ENCODE peak calls at places on chromosomes 5 and 9, in nine cellular contexts. One of them, this sample, is unnamed.

GRCh38 chr5:132498152-132498551 is 7.6 kb upstream of the IRF1 start:
- DNase-seq in GM12892: no peak
- DNase-seq in hepatic stellate cell: no peak
- DNase-seq in activated CD4-positive, CD25-positive, alpha-beta regulatory T cell treated with anti-CD3 and anti-CD28 coated beads, Interleukin-2, amount 50 U/mL, for 16 hours: no peak
- DNase-seq in hypothalamus: no peak
- DNase-seq in D341Med: peak
- DNase-seq in Jurkat, Clone E6-1: no peak
- DNase-seq in hippocampal formation: no peak
- DNase-seq in CD4-positive, CD25-positive, alpha-beta regulatory T cell: no peak
- DNase-seq in this sample: no peak

GRCh38 chr5:165622864-165623536 is 2117.6 kb downstream of the MAT2B start:
- DNase-seq in GM12892: no peak
- DNase-seq in hepatic stellate cell: no peak
- DNase-seq in activated CD4-positive, CD25-positive, alpha-beta regulatory T cell treated with anti-CD3 and anti-CD28 coated beads, Interleukin-2, amount 50 U/mL, for 16 hours: no peak
- DNase-seq in hypothalamus: no peak
- DNase-seq in D341Med: no peak
- DNase-seq in Jurkat, Clone E6-1: no peak
- DNase-seq in hippocampal formation: no peak
- DNase-seq in CD4-positive, CD25-positive, alpha-beta regulatory T cell: no peak
- DNase-seq in this sample: no peak

GRCh38 chr5:87074934-87075541 is 192.6 kb upstream of the RASA1 start:
- DNase-seq in GM12892: no peak
- DNase-seq in hepatic stellate cell: no peak
- DNase-seq in activated CD4-positive, CD25-positive, alpha-beta regulatory T cell treated with anti-CD3 and anti-CD28 coated beads, Interleukin-2, amount 50 U/mL, for 16 hours: no peak
- DNase-seq in hypothalamus: no peak
- DNase-seq in D341Med: no peak
- DNase-seq in Jurkat, Clone E6-1: peak
- DNase-seq in hippocampal formation: no peak
- DNase-seq in CD4-positive, CD25-positive, alpha-beta regulatory T cell: peak
- DNase-seq in this sample: no peak

GRCh38 chr9:98021306-98022040 is 35.1 kb upstream of the NANS start:
- DNase-seq in GM12892: no peak
- DNase-seq in hepatic stellate cell: no peak
- DNase-seq in activated CD4-positive, CD25-positive, alpha-beta regulatory T cell treated with anti-CD3 and anti-CD28 coated beads, Interleukin-2, amount 50 U/mL, for 16 hours: no peak
- DNase-seq in hypothalamus: no peak
- DNase-seq in D341Med: no peak
- DNase-seq in Jurkat, Clone E6-1: no peak
- DNase-seq in hippocampal formation: no peak
- DNase-seq in CD4-positive, CD25-positive, alpha-beta regulatory T cell: no peak
- DNase-seq in this sample: no peak

GRCh38 chr5:139021346-139021745 is 146.2 kb upstream of the LRRTM2 start:
- DNase-seq in GM12892: no peak
- DNase-seq in hepatic stellate cell: no peak
- DNase-seq in activated CD4-positive, CD25-positive, alpha-beta regulatory T cell treated with anti-CD3 and anti-CD28 coated beads, Interleukin-2, amount 50 U/mL, for 16 hours: no peak
- DNase-seq in hypothalamus: no peak
- DNase-seq in D341Med: no peak
- DNase-seq in Jurkat, Clone E6-1: no peak
- DNase-seq in hippocampal formation: no peak
- DNase-seq in CD4-positive, CD25-positive, alpha-beta regulatory T cell: no peak
- DNase-seq in this sample: no peak

GRCh38 chr5:14206028-14206725 is 63.0 kb downstream of the TRIO start:
- DNase-seq in GM12892: no peak
- DNase-seq in hepatic stellate cell: no peak
- DNase-seq in activated CD4-positive, CD25-positive, alpha-beta regulatory T cell treated with anti-CD3 and anti-CD28 coated beads, Interleukin-2, amount 50 U/mL, for 16 hours: no peak
- DNase-seq in hypothalamus: no peak
- DNase-seq in D341Med: no peak
- DNase-seq in Jurkat, Clone E6-1: no peak
- DNase-seq in hippocampal formation: no peak
- DNase-seq in CD4-positive, CD25-positive, alpha-beta regulatory T cell: no peak
- DNase-seq in this sample: no peak

GRCh38 chr5:140694276-140694675 is 3.0 kb downstream of the HARS2 start:
- DNase-seq in GM12892: no peak
- DNase-seq in hepatic stellate cell: no peak
- DNase-seq in activated CD4-positive, CD25-positive, alpha-beta regulatory T cell treated with anti-CD3 and anti-CD28 coated beads, Interleukin-2, amount 50 U/mL, for 16 hours: no peak
- DNase-seq in hypothalamus: no peak
- DNase-seq in D341Med: peak
- DNase-seq in Jurkat, Clone E6-1: no peak
- DNase-seq in hippocampal formation: no peak
- DNase-seq in CD4-positive, CD25-positive, alpha-beta regulatory T cell: no peak
- DNase-seq in this sample: no peak

GRCh38 chr5:141040763-141041426 is 10.3 kb upstream of the PCDHB1 start:
- DNase-seq in GM12892: peak
- DNase-seq in hepatic stellate cell: peak
- DNase-seq in activated CD4-positive, CD25-positive, alpha-beta regulatory T cell treated with anti-CD3 and anti-CD28 coated beads, Interleukin-2, amount 50 U/mL, for 16 hours: no peak
- DNase-seq in hypothalamus: peak
- DNase-seq in D341Med: peak
- DNase-seq in Jurkat, Clone E6-1: peak
- DNase-seq in hippocampal formation: peak
- DNase-seq in CD4-positive, CD25-positive, alpha-beta regulatory T cell: peak
- DNase-seq in this sample: peak

This sample was measured in nucleus accumbens.